ENCODE peak calls at places on chromosomes 2 and 18, in five cellular contexts. L is WERI-Rb-1, T is dorsolateral prefrontal cortex, E is heart right ventricle, Q is prostate gland. O is an unnamed sample.

GRCh38 chr2:235501663-235502009 is 7.8 kb downstream of the AGAP1 start:
- DNase-seq in L (peak), T (no peak), E (no peak), Q (no peak), O (no peak)

GRCh38 chr18:64717026-64717425 is 568.1 kb upstream of the LINC00305 start:
- DNase-seq in L (no peak), T (no peak), E (no peak), Q (no peak), O (no peak)

GRCh38 chr2:234203135-234203984 is 152.9 kb downstream of the SPP2 start:
- DNase-seq in L (no peak), T (no peak), E (no peak), Q (peak), O (no peak)

GRCh38 chr2:82215212-82215611 is 1910.7 kb upstream of the LRRTM1 start:
- DNase-seq in L (no peak), T (no peak), E (no peak), Q (no peak), O (no peak)

GRCh38 chr2:9813312-9814128 is 29.8 kb upstream of the TAF1B start:
- DNase-seq in L (peak), T (peak), E (peak), Q (peak), O (peak)

GRCh38 chr18:70156886-70157285 is 48.6 kb downstream of the RTTN start:
- DNase-seq in L (no peak), T (no peak), E (no peak), Q (no peak), O (no peak)

GRCh38 chr2:227473019-227473461 is 1.1 kb downstream of the AGFG1 start:
- DNase-seq in L (no peak), T (no peak), E (no peak), Q (no peak), O (no peak)

GRCh38 chr2:15973446-15974202 is 33.3 kb downstream of the MYCN start:
- DNase-seq in L (peak), T (no peak), E (no peak), Q (no peak), O (no peak)

GRCh38 chr2:217756375-217757107 is 246.3 kb downstream of the TNS1 start:
- DNase-seq in L (peak), T (peak), E (peak), Q (peak), O (peak)

GRCh38 chr2:234437642-234438321 is 59.1 kb downstream of the ARL4C start:
- DNase-seq in L (no peak), T (peak), E (no peak), Q (peak), O (no peak)

GRCh38 chr2:30385327-30385726 is 61.7 kb upstream of the LCLAT1 start:
- DNase-seq in L (no peak), T (no peak), E (no peak), Q (no peak), O (no peak)

GRCh38 chr2:101815739-101816391 is 118.4 kb downstream of the MAP4K4 start:
- DNase-seq in L (no peak), T (no peak), E (no peak), Q (no peak), O (peak)

GRCh38 chr2:85266424-85267041 is 61.3 kb downstream of the TGOLN2 start:
- DNase-seq in L (peak), T (peak), E (peak), Q (peak), O (peak)

GRCh38 chr2:20623741-20624155 is 27.1 kb downstream of the HS1BP3 start:
- DNase-seq in L (peak), T (no peak), E (no peak), Q (no peak), O (peak)

GRCh38 chr2:233834378-233834777 is 20.0 kb downstream of the HJURP start:
- DNase-seq in L (no peak), T (no peak), E (no peak), Q (no peak), O (no peak)

GRCh38 chr2:122326448-122326847 is 571.0 kb downstream of the TSN start:
- DNase-seq in L (no peak), T (no peak), E (no peak), Q (no peak), O (no peak)

GRCh38 chr2:240168041-240168440 is 27.6 kb upstream of the OTOS start:
- DNase-seq in L (no peak), T (no peak), E (no peak), Q (no peak), O (no peak)

GRCh38 chr18:22558945-22559385 is 141.2 kb upstream of the CTAGE1 start:
- DNase-seq in L (no peak), T (no peak), E (peak), Q (peak), O (peak)

GRCh38 chr2:19947184-19947940 is 42.5 kb downstream of the WDR35 start:
- DNase-seq in L (no peak), T (no peak), E (no peak), Q (no peak), O (no peak)

GRCh38 chr18:37419272-37419671 is 146.3 kb downstream of the CELF4 start:
- DNase-seq in L (no peak), T (no peak), E (no peak), Q (no peak), O (no peak)

GRCh38 chr18:28432350-28432749 is 255.4 kb upstream of the CDH2 start:
- DNase-seq in L (no peak), T (no peak), E (no peak), Q (no peak), O (no peak)

GRCh38 chr18:69998523-69998987 is 50.9 kb upstream of the CD226 start:
- DNase-seq in L (no peak), T (peak), E (no peak), Q (no peak), O (no peak)

GRCh38 chr2:112588611-112589045 is 4.2 kb downstream of the CHCHD5 start:
- DNase-seq in L (peak), T (peak), E (no peak), Q (no peak), O (no peak)

GRCh38 chr2:218536804-218537494 is 31.2 kb downstream of the USP37 start:
- DNase-seq in L (no peak), T (no peak), E (no peak), Q (no peak), O (no peak)

GRCh38 chr2:45484965-45485364 is 126.1 kb downstream of the SRBD1 start:
- DNase-seq in L (no peak), T (no peak), E (no peak), Q (no peak), O (no peak)

GRCh38 chr2:45483997-45484396 is 127.1 kb downstream of the SRBD1 start:
- DNase-seq in L (no peak), T (no peak), E (no peak), Q (no peak), O (no peak)
- TF ChIP-seq CTCF in L (peak), T (no peak), E (no peak), Q (no peak), O (peak)

GRCh38 chr2:137893145-137893544 is 71.1 kb upstream of the HNMT start:
- DNase-seq in L (no peak), T (no peak), E (no peak), Q (no peak), O (no peak)

GRCh38 chr2:137886432-137886831 is 77.8 kb upstream of the HNMT start:
- DNase-seq in L (peak), T (no peak), E (no peak), Q (no peak), O (no peak)

GRCh38 chr2:137888845-137889244 is 75.4 kb upstream of the HNMT start:
- DNase-seq in L (peak), T (peak), E (peak), Q (no peak), O (peak)
- TF ChIP-seq CTCF in L (peak), T (peak), E (peak), Q (no peak), O (peak)

GRCh38 chr2:232802096-232802495 is 25.7 kb upstream of the KCNJ13 start:
- DNase-seq in L (no peak), T (no peak), E (no peak), Q (no peak), O (no peak)

GRCh38 chr2:232800166-232800565 is 23.8 kb upstream of the KCNJ13 start:
- DNase-seq in L (no peak), T (no peak), E (no peak), Q (no peak), O (no peak)

GRCh38 chr2:232794981-232795380 is 18.6 kb upstream of the KCNJ13 start:
- DNase-seq in L (no peak), T (no peak), E (no peak), Q (no peak), O (no peak)

GRCh38 chr2:232795920-232796319 is 19.6 kb upstream of the KCNJ13 start:
- DNase-seq in L (no peak), T (no peak), E (no peak), Q (no peak), O (no peak)

GRCh38 chr2:232798156-232798555 is 21.8 kb upstream of the KCNJ13 start:
- DNase-seq in L (no peak), T (no peak), E (no peak), Q (no peak), O (no peak)
- TF ChIP-seq CTCF in L (no peak), T (no peak), E (no peak), Q (no peak), O (no peak)

DNA sequence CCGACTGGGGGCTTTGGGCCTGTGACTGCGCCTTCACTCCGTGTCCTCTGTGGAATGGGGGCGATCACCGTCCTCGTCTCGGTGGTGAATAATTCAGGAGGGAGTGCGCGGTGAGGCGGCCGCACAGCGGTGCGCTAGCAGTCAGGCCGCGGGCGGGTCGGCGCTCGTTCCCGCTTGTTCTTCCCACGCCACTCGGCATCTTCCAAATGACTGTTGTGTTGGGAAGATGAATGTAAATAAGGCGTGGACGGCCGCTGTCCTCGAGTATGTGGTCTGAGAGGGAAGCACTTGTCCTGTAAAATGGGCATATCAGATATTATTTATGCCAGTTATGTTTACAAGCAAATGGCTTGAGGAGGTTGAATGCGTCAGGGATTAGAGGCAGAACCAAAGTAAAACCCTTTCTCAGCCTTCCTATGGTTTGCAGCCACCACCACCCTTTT is 607 bp upstream of the VPS4B start:
- DNase-seq in L (no peak), T (no peak), E (no peak), Q (no peak), O (peak)
- TF ChIP-seq CTCF in L (peak), T (no peak), E (no peak), Q (no peak), O (peak)

GRCh38 chr2:42337356-42337820 is 23.6 kb downstream of the COX7A2L start:
- DNase-seq in L (no peak), T (no peak), E (no peak), Q (no peak), O (no peak)
- TF ChIP-seq CTCF in L (peak), T (no peak), E (no peak), Q (no peak), O (no peak)

DNA sequence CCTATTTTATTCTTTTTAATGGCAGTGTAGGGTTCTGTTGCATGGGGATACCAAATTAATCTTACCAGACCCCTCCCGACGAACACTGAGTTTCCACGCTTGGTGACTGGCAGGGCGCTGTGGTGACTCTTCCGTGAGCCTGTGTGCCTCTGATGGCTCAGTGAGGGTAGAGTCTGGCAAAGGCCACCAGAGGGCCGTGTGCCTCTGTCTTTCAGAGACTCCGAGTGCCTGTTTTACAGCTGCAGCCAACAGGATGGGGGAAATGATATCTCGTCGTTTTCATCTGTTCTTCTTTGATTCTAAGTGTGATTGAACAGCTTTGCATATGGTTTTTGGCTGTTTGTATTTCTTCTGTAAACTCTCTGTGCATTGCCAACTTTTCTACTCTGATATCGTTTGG is 99.8 kb downstream of the ZNF236 start:
- DNase-seq in L (peak), T (no peak), E (peak), Q (peak), O (peak)
- TF ChIP-seq CTCF in L (peak), T (peak), E (peak), Q (peak), O (peak)

DNA sequence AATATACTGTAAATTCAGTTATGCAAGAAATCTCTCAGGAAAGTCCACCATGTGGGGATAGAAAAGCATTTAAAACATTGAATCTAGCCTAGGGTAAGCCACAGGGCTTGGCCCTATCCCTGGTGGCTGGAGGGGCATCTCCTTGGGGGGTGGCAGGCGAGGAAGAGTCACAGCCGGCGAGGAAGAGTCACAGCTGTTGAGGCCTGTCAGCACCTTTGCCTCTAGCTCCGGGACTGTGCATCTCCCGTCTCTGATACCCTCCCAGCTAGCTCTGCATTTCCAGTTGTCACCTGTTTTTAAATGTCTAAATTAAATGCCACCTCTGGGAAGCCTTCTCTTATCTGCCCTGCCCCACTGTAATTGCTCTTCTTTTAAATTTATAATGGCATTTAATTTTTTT is 276.7 kb downstream of the ZNF407 start:
- DNase-seq in L (no peak), T (no peak), E (no peak), Q (no peak), O (no peak)
- TF ChIP-seq CTCF in L (no peak), T (no peak), E (no peak), Q (no peak), O (no peak)

GRCh38 chr2:237431856-237432255 is 17.9 kb upstream of the COL6A3 start:
- DNase-seq in L (no peak), T (no peak), E (no peak), Q (no peak), O (no peak)

GRCh38 chr2:237431372-237431771 is 17.4 kb upstream of the COL6A3 start:
- DNase-seq in L (no peak), T (no peak), E (no peak), Q (no peak), O (no peak)

GRCh38 chr2:237434916-237435315 is 21.0 kb upstream of the COL6A3 start:
- DNase-seq in L (no peak), T (no peak), E (no peak), Q (no peak), O (no peak)

GRCh38 chr2:237433920-237434319 is 20.0 kb upstream of the COL6A3 start:
- DNase-seq in L (no peak), T (no peak), E (no peak), Q (no peak), O (no peak)

GRCh38 chr2:237432484-237433092 is 18.6 kb upstream of the COL6A3 start:
- DNase-seq in L (no peak), T (no peak), E (no peak), Q (no peak), O (no peak)
- TF ChIP-seq CTCF in L (no peak), T (no peak), E (no peak), Q (no peak), O (no peak)

GRCh38 chr2:23651187-23651983 is 266.4 kb downstream of the KLHL29 start:
- DNase-seq in L (no peak), T (no peak), E (no peak), Q (no peak), O (no peak)

GRCh38 chr2:23649819-23650218 is 264.8 kb downstream of the KLHL29 start:
- DNase-seq in L (no peak), T (no peak), E (no peak), Q (no peak), O (no peak)

GRCh38 chr2:23645181-23645808 is 260.3 kb downstream of the KLHL29 start:
- DNase-seq in L (no peak), T (no peak), E (no peak), Q (peak), O (peak)

GRCh38 chr2:23647563-23647962 is 262.6 kb downstream of the KLHL29 start:
- DNase-seq in L (no peak), T (no peak), E (no peak), Q (no peak), O (no peak)

GRCh38 chr2:23649285-23649684 is 264.3 kb downstream of the KLHL29 start:
- DNase-seq in L (no peak), T (no peak), E (no peak), Q (no peak), O (no peak)
- TF ChIP-seq CTCF in L (no peak), T (no peak), E (no peak), Q (no peak), O (no peak)

GRCh38 chr2:70132244-70133126 is 45.2 kb downstream of the PCBP1 start:
- DNase-seq in L (no peak), T (peak), E (peak), Q (peak), O (no peak)
- TF ChIP-seq CTCF in L (no peak), T (no peak), E (no peak), Q (no peak), O (no peak)